ENCODE peak calls at places on chromosomes 6 and 20, in four cellular contexts. Y is DND-41, B is cardiac muscle cell, R is prostate gland. C is an unnamed sample.

GRCh38 chr20:62020935-62021701 is 44.6 kb downstream of the TAF4 start:
- DNase-seq in Y (no peak), R (no peak), B (no peak), C (peak; percentile 8)

GRCh38 chr6:42564496-42564890 is 664 bp downstream of the UBR2 start:
- DNase-seq in B (no peak), Y (peak; percentile 53), R (no peak), C (no peak)

GRCh38 chr20:25356294-25356933 is 34.2 kb downstream of the ABHD12 start:
- DNase-seq in Y (no peak), B (no peak), R (no peak), C (no peak)

GRCh38 chr6:85143686-85144085 is 306.2 kb upstream of the NT5E start:
- DNase-seq in B (no peak), Y (no peak), R (no peak), C (no peak)

GRCh38 chr6:129683606-129684322 is 26.2 kb downstream of the ARHGAP18 start:
- DNase-seq in R (peak; percentile 49), Y (peak; percentile 89), B (no peak), C (peak; percentile 98)

GRCh38 chr6:11120273-11121005 is 8.9 kb upstream of the ERVFRD-1 start:
- DNase-seq in B (no peak), R (no peak), Y (no peak), C (peak; percentile 69)

GRCh38 chr20:63696311-63696627 is 183 bp upstream of the TNFRSF6B start:
- DNase-seq in B (peak; percentile 41), R (no peak), Y (peak; percentile 59), C (no peak)

GRCh38 chr6:44056392-44057237 is 70.6 kb downstream of the MRPL14 start:
- DNase-seq in Y (no peak), B (no peak), R (no peak), C (no peak)

GRCh38 chr6:137227872-137228302 is 8.7 kb upstream of the IFNGR1 start:
- DNase-seq in B (no peak), R (no peak), Y (no peak), C (no peak)

GRCh38 chr6:73521351-73522254 is 771 bp upstream of the EEF1A1 start:
- DNase-seq in Y (no peak), R (no peak), B (peak; percentile 77), C (peak; percentile 78)

GRCh38 chr6:41957117-41957516 is 15.5 kb upstream of the CCND3 start:
- DNase-seq in Y (no peak), R (no peak), B (no peak), C (no peak)

GRCh38 chr20:48975955-48976354 is 54.4 kb downstream of the ARFGEF2 start:
- DNase-seq in Y (no peak), B (no peak), R (no peak), C (no peak)

GRCh38 chr20:11582073-11582472 is 335.6 kb upstream of the BTBD3 start:
- DNase-seq in B (no peak), R (no peak), Y (no peak), C (no peak)

GRCh38 chr20:18057994-18058349 is 256 bp upstream of the OVOL2 start:
- DNase-seq in R (no peak), Y (no peak), B (no peak), C (no peak)

GRCh38 chr6:139473731-139474130 is 99.3 kb upstream of the CITED2 start:
- DNase-seq in B (no peak), R (no peak), Y (no peak), C (no peak)

GRCh38 chr6:36131517-36132220 is 1.4 kb downstream of the MAPK13 start:
- DNase-seq in R (no peak), Y (no peak), B (peak; percentile 31), C (peak; percentile 77)

GRCh38 chr6:113742342-113742741 is 114.8 kb upstream of the MARCKS start:
- DNase-seq in B (peak; percentile 92), Y (no peak), R (no peak), C (no peak)

GRCh38 chr20:62595491-62595890 is 46.8 kb upstream of the SLCO4A1 start:
- DNase-seq in B (no peak), R (no peak), Y (no peak), C (peak; percentile 33)

GRCh38 chr6:133697666-133698065 is 191.2 kb upstream of the TCF21 start:
- DNase-seq in B (no peak), Y (no peak), R (no peak), C (peak; percentile 9)

GRCh38 chr6:152952866-152953509 is 29.9 kb downstream of the FBXO5 start:
- DNase-seq in Y (no peak), B (peak; percentile 10), R (no peak), C (peak; percentile 24)

GRCh38 chr6:144955392-144955791 is 670.3 kb downstream of the UTRN start:
- DNase-seq in B (no peak), Y (no peak), R (no peak), C (no peak)

GRCh38 chr6:99151634-99152344 is 197.7 kb downstream of the FAXC start:
- DNase-seq in B (peak; percentile 59), Y (peak; percentile 33), R (peak; percentile 19), C (peak; percentile 43)

GRCh38 chr20:55540013-55540412 is 465.3 kb downstream of the CBLN4 start:
- DNase-seq in Y (no peak), B (no peak), R (no peak), C (no peak)

GRCh38 chr6:168221000-168221399 is 98.6 kb downstream of the DACT2 start:
- DNase-seq in Y (peak; percentile 16), B (no peak), R (no peak), C (no peak)

GRCh38 chr6:16836186-16836981 is 75.1 kb upstream of the ATXN1 start:
- DNase-seq in B (no peak), R (no peak), Y (no peak), C (no peak)

GRCh38 chr20:37479275-37479674 is 41.8 kb upstream of the NNAT start:
- DNase-seq in R (no peak), B (no peak), Y (no peak), C (no peak)

GRCh38 chr6:4616311-4616710 is 159.9 kb upstream of the CDYL start:
- DNase-seq in R (no peak), Y (no peak), B (no peak), C (no peak)

GRCh38 chr6:16746812-16747211 is 14.4 kb downstream of the ATXN1 start:
- DNase-seq in R (no peak), Y (no peak), B (no peak), C (no peak)

GRCh38 chr6:67839818-67840217 is 795.3 kb upstream of the ADGRB3 start:
- DNase-seq in R (no peak), B (no peak), Y (no peak), C (no peak)

GRCh38 chr20:36497856-36498255 is 43.5 kb upstream of the MYL9 start:
- DNase-seq in Y (no peak), R (no peak), B (peak; percentile 64), C (peak; percentile 64)

GRCh38 chr20:43857127-43857526 is 57.5 kb upstream of the TOX2 start:
- DNase-seq in B (no peak), Y (no peak), R (no peak), C (no peak)
- H3K27ac ChIP-seq in B (no peak overlapping the region), Y (no peak overlapping the region), R (no peak overlapping the region), C (no peak overlapping the region)

DNA sequence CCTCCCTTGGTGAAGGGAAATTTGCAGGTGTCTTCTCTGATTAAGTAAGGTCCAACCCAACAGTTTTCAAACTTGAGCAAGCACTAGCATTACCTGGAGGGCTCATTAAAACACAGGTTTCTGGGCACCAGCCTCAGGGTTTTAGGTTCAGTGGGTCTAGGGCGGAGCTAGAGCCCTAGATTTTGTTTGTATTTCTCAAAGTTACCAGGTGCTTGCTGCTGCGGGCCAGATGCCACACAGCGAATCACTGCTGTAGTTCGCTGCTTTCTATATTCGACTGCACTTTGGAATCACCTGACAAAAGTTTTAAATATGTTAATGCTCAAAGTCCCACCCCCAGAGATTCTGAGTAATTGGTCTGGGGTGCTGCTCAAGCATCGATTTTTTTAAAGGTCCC is 838 bp downstream of the COL21A1 start:
- DNase-seq in R (no peak), B (no peak), Y (no peak), C (no peak)
- H3K27ac ChIP-seq in R (no peak overlapping the region), B (no peak overlapping the region), Y (no peak overlapping the region), C (no peak overlapping the region)

DNA sequence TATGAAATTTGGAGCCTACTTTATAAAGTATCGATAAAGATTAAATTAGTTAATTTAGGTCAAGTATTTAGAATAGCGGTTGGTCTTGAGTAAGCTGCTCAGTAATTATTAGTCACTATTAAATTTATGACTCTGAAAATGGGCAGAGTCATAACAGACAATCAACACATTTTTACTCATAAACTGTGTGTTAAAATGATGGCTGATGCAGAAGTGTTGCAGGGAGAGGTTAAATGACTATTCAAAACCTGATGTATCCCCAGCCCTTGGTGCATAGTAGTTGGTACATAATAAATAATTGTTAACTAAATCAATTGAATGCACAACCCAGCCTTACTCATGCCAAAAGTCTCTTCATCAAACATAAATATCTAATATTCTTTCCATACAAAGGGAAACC is 30.6 kb downstream of the HIVEP2 start:
- DNase-seq in B (no peak), R (no peak), Y (no peak), C (no peak)
- H3K27ac ChIP-seq in B (no peak overlapping the region), R (no peak overlapping the region), Y (no peak overlapping the region), C (no peak overlapping the region)

GRCh38 chr20:41091926-41092325 is 45.4 kb upstream of the PLCG1 start:
- DNase-seq in B (no peak), R (no peak), Y (no peak), C (no peak)

GRCh38 chr20:41095110-41095969 is 42.0 kb upstream of the PLCG1 start:
- DNase-seq in Y (peak; percentile 60), B (peak; percentile 72), R (peak; percentile 47), C (peak; percentile 55)

GRCh38 chr20:41098703-41099250 is 38.6 kb upstream of the PLCG1 start:
- DNase-seq in R (no peak), B (no peak), Y (no peak), C (no peak)

GRCh38 chr20:41089555-41089954 is 47.8 kb upstream of the PLCG1 start:
- DNase-seq in R (no peak), B (no peak), Y (no peak), C (no peak)

DNA sequence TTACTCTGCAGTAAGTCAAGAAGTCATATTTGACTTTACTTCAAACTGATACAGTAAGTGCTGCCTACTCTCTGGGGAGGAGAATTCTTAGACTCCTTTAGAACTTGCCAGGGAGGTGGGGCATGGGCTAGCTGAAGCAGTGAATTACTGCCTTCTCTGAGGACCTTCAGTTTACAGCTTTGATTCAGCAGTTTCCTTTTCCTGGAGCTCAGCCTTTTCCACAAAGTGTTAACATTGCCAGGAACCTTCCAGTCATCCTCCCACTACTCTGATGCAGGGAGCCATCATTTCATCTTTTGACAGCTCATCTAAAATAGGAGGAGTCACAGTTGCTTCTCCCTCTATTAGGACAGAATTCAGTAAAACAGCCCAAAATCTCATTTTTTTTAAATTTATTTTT is 42.7 kb upstream of the PLCG1 start:
- DNase-seq in R (no peak), B (no peak), Y (no peak), C (no peak)
- H3K27ac ChIP-seq in R (no peak overlapping the region), B (peak overlapping the region; percentile 49), Y (no peak overlapping the region), C (no peak overlapping the region)

GRCh38 chr6:87938287-87938686 is 109.4 kb upstream of the SPACA1 start:
- DNase-seq in Y (no peak), B (no peak), R (no peak), C (no peak)
- H3K27ac ChIP-seq in Y (no peak overlapping the region), B (no peak overlapping the region), R (no peak overlapping the region), C (no peak overlapping the region)

C was measured in brain microvascular endothelial cell.